ENCODE peak calls at places on chromosomes 2 and 18, in seven cellular contexts. One of them, this sample, is unnamed.
A peak's percentile ranks its signal among the peaks of the same experiment; 100 is the strongest.

GRCh38 chr2:186325827-186326535 is 160.1 kb upstream of the ZC3H15 start:
- DNase-seq in GM12865: no peak
- DNase-seq in ovary: no peak
- DNase-seq in B cell: no peak
- DNase-seq in tibial nerve: no peak
- DNase-seq in AG04450: no peak
- DNase-seq in fibroblast of villous mesenchyme: no peak
- DNase-seq in this sample: no peak

GRCh38 chr2:229370484-229370883 is 99.4 kb upstream of the PID1 start:
- DNase-seq in B cell: no peak
- DNase-seq in ovary: no peak
- DNase-seq in tibial nerve: no peak
- DNase-seq in AG04450: no peak
- DNase-seq in GM12865: no peak
- DNase-seq in fibroblast of villous mesenchyme: peak; percentile 13
- DNase-seq in this sample: no peak

GRCh38 chr2:165610591-165611029 is 141.1 kb downstream of the CSRNP3 start:
- DNase-seq in fibroblast of villous mesenchyme: no peak
- DNase-seq in B cell: no peak
- DNase-seq in tibial nerve: no peak
- DNase-seq in GM12865: no peak
- DNase-seq in AG04450: no peak
- DNase-seq in ovary: no peak
- DNase-seq in this sample: no peak

GRCh38 chr18:51006948-51007786 is 22.8 kb upstream of the SMAD4 start:
- DNase-seq in B cell: no peak
- DNase-seq in fibroblast of villous mesenchyme: no peak
- DNase-seq in AG04450: no peak
- DNase-seq in GM12865: no peak
- DNase-seq in tibial nerve: no peak
- DNase-seq in ovary: no peak
- DNase-seq in this sample: no peak

GRCh38 chr18:8937112-8937641 is 165.3 kb upstream of the NDUFV2 start:
- DNase-seq in ovary: no peak
- DNase-seq in fibroblast of villous mesenchyme: peak; percentile 53
- DNase-seq in GM12865: no peak
- DNase-seq in AG04450: no peak
- DNase-seq in B cell: no peak
- DNase-seq in tibial nerve: no peak
- DNase-seq in this sample: no peak

GRCh38 chr18:78632111-78632541 is 347.5 kb upstream of the SALL3 start:
- DNase-seq in tibial nerve: no peak
- DNase-seq in ovary: no peak
- DNase-seq in GM12865: no peak
- DNase-seq in B cell: no peak
- DNase-seq in AG04450: no peak
- DNase-seq in fibroblast of villous mesenchyme: no peak
- DNase-seq in this sample: no peak

GRCh38 chr2:148974126-148974525 is 64.4 kb upstream of the LYPD6B start:
- DNase-seq in tibial nerve: no peak
- DNase-seq in GM12865: no peak
- DNase-seq in AG04450: no peak
- DNase-seq in B cell: no peak
- DNase-seq in ovary: no peak
- DNase-seq in fibroblast of villous mesenchyme: no peak
- DNase-seq in this sample: no peak

GRCh38 chr2:46538393-46538792 is 59.0 kb downstream of the TMEM247 start:
- DNase-seq in tibial nerve: peak; percentile 66
- DNase-seq in GM12865: no peak
- DNase-seq in AG04450: no peak
- DNase-seq in ovary: no peak
- DNase-seq in B cell: no peak
- DNase-seq in fibroblast of villous mesenchyme: peak; percentile 80
- DNase-seq in this sample: no peak

GRCh38 chr2:8543065-8543411 is 138.8 kb upstream of the ID2 start:
- DNase-seq in AG04450: no peak
- DNase-seq in B cell: no peak
- DNase-seq in GM12865: no peak
- DNase-seq in ovary: no peak
- DNase-seq in tibial nerve: no peak
- DNase-seq in fibroblast of villous mesenchyme: no peak
- DNase-seq in this sample: no peak

GRCh38 chr2:47262657-47263056 is 107.5 kb upstream of the STPG4 start:
- DNase-seq in tibial nerve: no peak
- DNase-seq in AG04450: no peak
- DNase-seq in ovary: no peak
- DNase-seq in fibroblast of villous mesenchyme: no peak
- DNase-seq in B cell: no peak
- DNase-seq in GM12865: no peak
- DNase-seq in this sample: no peak

GRCh38 chr2:80329491-80329890 is 24.9 kb upstream of the LRRTM1 start:
- DNase-seq in GM12865: no peak
- DNase-seq in ovary: no peak
- DNase-seq in tibial nerve: no peak
- DNase-seq in fibroblast of villous mesenchyme: no peak
- DNase-seq in AG04450: no peak
- DNase-seq in B cell: no peak
- DNase-seq in this sample: no peak

GRCh38 chr2:108268001-108268400 is 20.7 kb upstream of the SULT1C2 start:
- DNase-seq in GM12865: no peak
- DNase-seq in tibial nerve: no peak
- DNase-seq in fibroblast of villous mesenchyme: peak; percentile 64
- DNase-seq in AG04450: peak; percentile 41
- DNase-seq in B cell: no peak
- DNase-seq in ovary: no peak
- DNase-seq in this sample: no peak

GRCh38 chr2:178722296-178722695 is 84.9 kb downstream of the TTN start:
- DNase-seq in AG04450: no peak
- DNase-seq in ovary: no peak
- DNase-seq in GM12865: no peak
- DNase-seq in tibial nerve: no peak
- DNase-seq in B cell: no peak
- DNase-seq in fibroblast of villous mesenchyme: no peak
- DNase-seq in this sample: no peak

GRCh38 chr2:178716394-178716793 is 90.8 kb downstream of the TTN start:
- DNase-seq in ovary: no peak
- DNase-seq in tibial nerve: no peak
- DNase-seq in AG04450: no peak
- DNase-seq in B cell: no peak
- DNase-seq in fibroblast of villous mesenchyme: no peak
- DNase-seq in GM12865: no peak
- DNase-seq in this sample: no peak

GRCh38 chr2:178718988-178719387 is 88.2 kb downstream of the TTN start:
- DNase-seq in ovary: no peak
- DNase-seq in tibial nerve: no peak
- DNase-seq in GM12865: no peak
- DNase-seq in B cell: no peak
- DNase-seq in AG04450: no peak
- DNase-seq in fibroblast of villous mesenchyme: no peak
- DNase-seq in this sample: no peak

GRCh38 chr2:178715366-178715765 is 91.9 kb downstream of the TTN start:
- DNase-seq in tibial nerve: no peak
- DNase-seq in AG04450: no peak
- DNase-seq in fibroblast of villous mesenchyme: no peak
- DNase-seq in ovary: no peak
- DNase-seq in GM12865: no peak
- DNase-seq in B cell: no peak
- DNase-seq in this sample: no peak

GRCh38 chr2:178718283-178718682 is 88.9 kb downstream of the TTN start:
- DNase-seq in GM12865: no peak
- DNase-seq in AG04450: no peak
- DNase-seq in tibial nerve: no peak
- DNase-seq in B cell: no peak
- DNase-seq in fibroblast of villous mesenchyme: no peak
- DNase-seq in ovary: no peak
- DNase-seq in this sample: no peak
- TF ChIP-seq CTCF in GM12865: no peak
- TF ChIP-seq CTCF in AG04450: no peak
- TF ChIP-seq CTCF in tibial nerve: no peak
- TF ChIP-seq CTCF in B cell: no peak
- TF ChIP-seq CTCF in fibroblast of villous mesenchyme: no peak
- TF ChIP-seq CTCF in ovary: no peak
- TF ChIP-seq CTCF in this sample: no peak

GRCh38 chr2:57720728-57721627 is 325.6 kb upstream of the VRK2 start:
- DNase-seq in AG04450: peak; percentile 20
- DNase-seq in fibroblast of villous mesenchyme: peak; percentile 56
- DNase-seq in tibial nerve: peak; percentile 14
- DNase-seq in GM12865: peak; percentile 76
- DNase-seq in ovary: peak; percentile 33
- DNase-seq in B cell: peak; percentile 57
- DNase-seq in this sample: peak; percentile 59
- TF ChIP-seq CTCF in AG04450: peak; percentile 84
- TF ChIP-seq CTCF in fibroblast of villous mesenchyme: peak; percentile 93
- TF ChIP-seq CTCF in tibial nerve: peak; percentile 50
- TF ChIP-seq CTCF in GM12865: peak; percentile 90
- TF ChIP-seq CTCF in ovary: peak; percentile 26
- TF ChIP-seq CTCF in B cell: peak; percentile 88
- TF ChIP-seq CTCF in this sample: peak; percentile 61

DNA sequence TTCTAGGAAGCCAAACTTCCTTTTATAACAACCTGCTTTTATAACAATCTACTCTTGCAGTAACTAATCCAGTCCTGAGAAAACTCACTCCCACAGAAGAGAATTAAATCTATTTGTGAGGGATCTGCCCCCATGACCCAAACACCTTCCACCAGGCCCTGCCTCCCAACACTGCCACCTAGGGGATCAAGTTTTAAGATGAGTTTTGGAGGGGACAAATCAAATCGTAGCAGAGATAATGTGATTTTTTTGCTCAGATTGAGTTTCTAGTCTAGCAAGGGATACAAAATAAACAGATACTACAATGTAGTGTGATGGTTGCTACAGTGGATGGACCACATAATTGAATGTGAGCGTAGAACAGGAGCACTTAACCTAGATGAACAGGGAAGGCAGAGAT is 52.2 kb downstream of the NCOA1 start:
- DNase-seq in GM12865: no peak
- DNase-seq in AG04450: no peak
- DNase-seq in ovary: no peak
- DNase-seq in fibroblast of villous mesenchyme: no peak
- DNase-seq in B cell: no peak
- DNase-seq in tibial nerve: no peak
- DNase-seq in this sample: no peak
- TF ChIP-seq CTCF in GM12865: peak; percentile 1
- TF ChIP-seq CTCF in AG04450: peak; percentile 16
- TF ChIP-seq CTCF in ovary: no peak
- TF ChIP-seq CTCF in fibroblast of villous mesenchyme: peak; percentile 22
- TF ChIP-seq CTCF in B cell: no peak
- TF ChIP-seq CTCF in tibial nerve: no peak
- TF ChIP-seq CTCF in this sample: no peak

DNA sequence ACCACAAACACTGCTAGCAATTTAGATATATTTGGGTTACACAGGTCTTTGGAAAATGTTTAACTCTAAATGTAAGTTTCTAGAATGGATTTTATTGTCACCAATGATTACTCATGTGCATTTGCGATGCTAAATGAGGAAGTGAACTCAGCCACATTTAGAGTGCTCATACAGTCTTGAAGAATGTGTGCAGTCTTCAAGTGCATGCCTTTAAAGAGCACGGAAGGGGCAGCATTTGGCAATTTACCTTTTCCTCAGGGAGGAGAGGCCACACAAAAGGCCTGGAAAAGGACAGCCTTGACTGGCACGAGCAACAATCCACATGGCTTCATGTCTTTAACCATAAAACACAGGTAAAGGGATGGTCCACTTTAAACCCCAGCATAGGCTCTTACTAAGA is 78.5 kb upstream of the STK17B start:
- DNase-seq in GM12865: peak; percentile 49
- DNase-seq in fibroblast of villous mesenchyme: no peak
- DNase-seq in B cell: peak; percentile 55
- DNase-seq in ovary: no peak
- DNase-seq in tibial nerve: no peak
- DNase-seq in AG04450: no peak
- DNase-seq in this sample: peak; percentile 31
- TF ChIP-seq CTCF in GM12865: no peak
- TF ChIP-seq CTCF in fibroblast of villous mesenchyme: no peak
- TF ChIP-seq CTCF in B cell: no peak
- TF ChIP-seq CTCF in ovary: no peak
- TF ChIP-seq CTCF in tibial nerve: no peak
- TF ChIP-seq CTCF in AG04450: no peak
- TF ChIP-seq CTCF in this sample: no peak

GRCh38 chr2:193695367-193695766 is 1500.6 kb upstream of the TMEFF2 start:
- DNase-seq in ovary: no peak
- DNase-seq in B cell: no peak
- DNase-seq in GM12865: peak; percentile 30
- DNase-seq in tibial nerve: no peak
- DNase-seq in AG04450: no peak
- DNase-seq in fibroblast of villous mesenchyme: peak; percentile 13
- DNase-seq in this sample: peak; percentile 19
- TF ChIP-seq CTCF in ovary: no peak
- TF ChIP-seq CTCF in B cell: no peak
- TF ChIP-seq CTCF in GM12865: peak; percentile 23
- TF ChIP-seq CTCF in tibial nerve: no peak
- TF ChIP-seq CTCF in AG04450: no peak
- TF ChIP-seq CTCF in fibroblast of villous mesenchyme: peak; percentile 30
- TF ChIP-seq CTCF in this sample: peak; percentile 29

This sample was measured in Calu3.